ENCODE peak calls at places on chromosomes 3 and 15, in six cellular contexts. Q is MCF 10A; Y is HT-29; U is GM04504; J is AML-193; W is activated T-cell treated with anti-CD3 and anti-CD28 coated beads, Interleukin-2, amount 50 U/mL, for 72 hours. L is an unnamed sample.

GRCh38 chr15:34851751-34852150 is 56.4 kb upstream of the ACTC1 start:
- DNase-seq in Q (no peak), Y (no peak), U (no peak), J (no peak), W (no peak), L (no peak)

GRCh38 chr15:42138411-42138810 is 18.0 kb downstream of the PLA2G4F start:
- DNase-seq in Q (no peak), Y (no peak), U (no peak), J (no peak), W (no peak), L (no peak)

GRCh38 chr3:9690451-9691450 is 12.9 kb upstream of the CPNE9 start:
- DNase-seq in Q (no peak), Y (no peak), U (no peak), J (no peak), W (no peak), L (no peak)

GRCh38 chr3:178275793-178276192 is 260.4 kb upstream of the KCNMB2 start:
- DNase-seq in Q (no peak), Y (peak; percentile 19), U (no peak), J (no peak), W (no peak), L (no peak)

GRCh38 chr3:42588625-42589024 is 2.0 kb upstream of the SS18L2 start:
- DNase-seq in Q (no peak), Y (no peak), U (no peak), J (no peak), W (no peak), L (no peak)

GRCh38 chr3:53531749-53532148 is 37.3 kb downstream of the CACNA1D start:
- DNase-seq in Q (peak; percentile 6), Y (peak; percentile 49), U (no peak), J (no peak), W (no peak), L (peak; percentile 43)

GRCh38 chr3:194690501-194691372 is 5.1 kb downstream of the FAM43A start:
- DNase-seq in Q (peak; percentile 63), Y (no peak), U (no peak), J (no peak), W (no peak), L (no peak)

GRCh38 chr15:96336045-96336642 is 5.6 kb downstream of the NR2F2 start:
- DNase-seq in Q (peak; percentile 38), Y (peak; percentile 64), U (no peak), J (no peak), W (no peak), L (no peak)

GRCh38 chr3:38153986-38154608 is 11.2 kb upstream of the OXSR1 start:
- DNase-seq in Q (peak; percentile 84), Y (peak; percentile 65), U (no peak), J (peak; percentile 80), W (no peak), L (no peak)

GRCh38 chr3:115562636-115563267 is 60.6 kb upstream of the GAP43 start:
- DNase-seq in Q (no peak), Y (no peak), U (no peak), J (no peak), W (no peak), L (no peak)

GRCh38 chr15:90553248-90553745 is 23.6 kb downstream of the CRTC3 start:
- DNase-seq in Q (peak; percentile 81), Y (no peak), U (peak; percentile 83), J (no peak), W (no peak), L (no peak)

GRCh38 chr3:46660543-46661523 is 32.6 kb downstream of the ALS2CL start:
- DNase-seq in Q (peak; percentile 60), Y (no peak), U (no peak), J (no peak), W (no peak), L (no peak)

GRCh38 chr3:143998266-143998665 is 26.6 kb downstream of the DIPK2A start:
- DNase-seq in Q (peak; percentile 52), Y (no peak), U (no peak), J (peak; percentile 35), W (no peak), L (no peak)

GRCh38 chr15:70281811-70282307 is 184.1 kb upstream of the TLE3 start:
- DNase-seq in Q (peak; percentile 39), Y (no peak), U (no peak), J (no peak), W (peak; percentile 57), L (no peak)

GRCh38 chr3:138220788-138221187 is 33.7 kb downstream of the ARMC8 start:
- DNase-seq in Q (peak; percentile 24), Y (no peak), U (no peak), J (no peak), W (no peak), L (no peak)

GRCh38 chr3:30476373-30477082 is 129.9 kb upstream of the TGFBR2 start:
- DNase-seq in Q (peak; percentile 69), Y (peak; percentile 63), U (peak; percentile 61), J (no peak), W (no peak), L (peak; percentile 20)

GRCh38 chr3:36697397-36698001 is 66.9 kb downstream of the DCLK3 start:
- DNase-seq in Q (no peak), Y (no peak), U (no peak), J (no peak), W (no peak), L (no peak)

GRCh38 chr3:170787464-170787863 is 82.5 kb downstream of the RPL22L1 start:
- DNase-seq in Q (no peak), Y (no peak), U (no peak), J (no peak), W (no peak), L (no peak)

GRCh38 chr3:110069641-110070538 is 732.5 kb upstream of the DPPA4 start:
- DNase-seq in Q (no peak), Y (no peak), U (no peak), J (no peak), W (no peak), L (no peak)

GRCh38 chr3:101928890-101929289 is 79.6 kb downstream of the NFKBIZ start:
- DNase-seq in Q (peak; percentile 53), Y (no peak), U (no peak), J (no peak), W (no peak), L (no peak)

GRCh38 chr3:46897031-46897430 is 19.5 kb downstream of the PTH1R start:
- DNase-seq in Q (no peak), Y (no peak), U (no peak), J (no peak), W (no peak), L (no peak)

GRCh38 chr3:186962445-186962844 is 32.1 kb downstream of the ST6GAL1 start:
- DNase-seq in Q (no peak), Y (no peak), U (no peak), J (no peak), W (no peak), L (no peak)

GRCh38 chr3:29466442-29466841 is 185.6 kb downstream of the RBMS3 start:
- DNase-seq in Q (no peak), Y (no peak), U (no peak), J (no peak), W (no peak), L (no peak)

GRCh38 chr15:39427705-39428104 is 153.2 kb upstream of the THBS1 start:
- DNase-seq in Q (no peak), Y (no peak), U (no peak), J (peak; percentile 15), W (peak; percentile 27), L (no peak)

GRCh38 chr3:151924753-151925152 is 51.3 kb downstream of the SUCNR1 start:
- DNase-seq in Q (no peak), Y (no peak), U (no peak), J (no peak), W (no peak), L (no peak)